ENCODE peak calls at places on chromosomes 4 and X, in four cellular contexts. U, J, R and T are unnamed samples.

GRCh38 chr4:175776217-175776616 is 35.8 kb downstream of the GPM6A start:
- DNase-seq in J (no peak), U (peak; percentile 8), R (no peak), T (no peak)

GRCh38 chrX:134803551-134804183 is 145.4 kb upstream of the PLAC1 start:
- DNase-seq in U (no peak), R (no peak), J (no peak), T (no peak)

GRCh38 chr4:48017108-48017527 is 546 bp downstream of the NIPAL1 start:
- DNase-seq in J (no peak), R (peak; percentile 44), U (peak; percentile 45), T (peak; percentile 41)

GRCh38 chr4:110586137-110586850 is 36.6 kb downstream of the PITX2 start:
- DNase-seq in J (no peak), R (peak; percentile 33), U (no peak), T (no peak)

GRCh38 chr4:107863850-107864371 is 39.2 kb downstream of the SGMS2 start:
- DNase-seq in J (no peak), R (peak; percentile 27), U (peak; percentile 69), T (peak; percentile 20)

GRCh38 chr4:95549246-95550138 is 719 bp upstream of the UNC5C start:
- DNase-seq in R (peak; percentile 44), U (peak; percentile 31), J (no peak), T (no peak)

GRCh38 chrX:140092121-140092520 is 126.8 kb upstream of the CXorf66 start:
- DNase-seq in U (no peak), R (no peak), J (no peak), T (no peak)

GRCh38 chr4:155906554-155907247 is 3.2 kb downstream of the TDO2 start:
- DNase-seq in J (no peak), R (peak; percentile 50), U (peak; percentile 43), T (no peak)

GRCh38 chrX:112651766-112652165 is 28.0 kb downstream of the LHFPL1 start:
- DNase-seq in U (no peak), R (no peak), J (no peak), T (no peak)

GRCh38 chr4:163157157-163157556 is 9.5 kb downstream of the NAF1 start:
- DNase-seq in U (no peak), J (no peak), R (no peak), T (no peak)

GRCh38 chr4:16082424-16083216 is 1.2 kb downstream of the PROM1 start:
- DNase-seq in U (peak; percentile 55), R (no peak), J (no peak), T (peak; percentile 13)

GRCh38 chr4:170139764-170140163 is 50.0 kb upstream of the AADAT start:
- DNase-seq in U (no peak), J (no peak), R (no peak), T (no peak)

GRCh38 chrX:7828594-7828993 is 14.4 kb upstream of the VCX start:
- DNase-seq in J (no peak), U (no peak), R (no peak), T (no peak)

DNA sequence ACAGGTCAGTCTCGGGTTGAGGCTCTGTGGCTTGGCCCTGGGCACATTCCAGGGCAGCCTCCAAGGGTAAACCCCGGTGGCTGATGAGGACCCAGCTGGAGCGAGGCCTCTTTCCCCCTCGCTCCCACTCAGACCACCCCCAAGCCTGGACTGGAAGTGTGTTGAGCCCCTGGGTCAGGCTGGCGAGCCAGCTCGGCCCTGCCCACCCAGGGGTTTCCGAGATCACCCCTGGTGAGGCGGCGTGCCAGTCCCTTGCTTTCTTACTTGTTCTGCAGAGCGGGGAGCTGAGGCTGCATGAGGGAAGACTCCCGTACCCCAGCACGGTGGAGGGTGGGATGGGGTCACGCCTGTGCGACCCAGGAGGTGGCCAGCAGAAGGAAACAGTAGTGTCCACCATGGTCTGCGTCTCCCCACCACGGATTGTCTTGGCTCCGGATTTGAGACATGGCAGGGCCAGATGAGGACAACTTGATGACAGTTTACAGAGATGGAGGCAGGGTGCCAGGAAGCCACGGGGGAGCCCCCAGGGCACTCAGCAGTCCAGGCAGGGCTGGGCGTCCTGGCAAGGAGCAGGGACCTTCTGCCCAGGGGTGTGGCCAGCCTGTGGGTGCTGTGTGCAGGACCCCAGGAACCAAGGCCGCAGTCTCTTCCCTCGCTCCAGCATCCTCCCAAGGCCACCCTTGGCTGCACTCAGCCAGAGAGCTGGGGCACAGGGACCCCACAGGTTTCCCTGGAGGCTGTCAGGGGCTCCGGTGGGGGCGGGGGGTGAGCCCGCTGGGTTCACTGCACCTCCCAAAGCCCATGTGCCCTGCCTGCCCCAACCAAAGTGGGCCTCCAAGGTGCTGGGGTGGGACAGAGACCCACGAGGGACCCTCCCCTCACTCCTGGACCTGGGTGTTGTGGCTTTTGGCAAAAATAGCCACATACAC is 6.6 kb upstream of the FGFRL1 start:
- DNase-seq in J (no peak), R (no peak), U (no peak), T (no peak)
- H3K27me3 ChIP-seq in J (peaks cover 94% of the 10 kb centered on the region), R (peaks cover 13% of the 10 kb centered on the region), U (no peaks in the 10 kb centered on the region), T (peaks cover 85% of the 10 kb centered on the region)

DNA sequence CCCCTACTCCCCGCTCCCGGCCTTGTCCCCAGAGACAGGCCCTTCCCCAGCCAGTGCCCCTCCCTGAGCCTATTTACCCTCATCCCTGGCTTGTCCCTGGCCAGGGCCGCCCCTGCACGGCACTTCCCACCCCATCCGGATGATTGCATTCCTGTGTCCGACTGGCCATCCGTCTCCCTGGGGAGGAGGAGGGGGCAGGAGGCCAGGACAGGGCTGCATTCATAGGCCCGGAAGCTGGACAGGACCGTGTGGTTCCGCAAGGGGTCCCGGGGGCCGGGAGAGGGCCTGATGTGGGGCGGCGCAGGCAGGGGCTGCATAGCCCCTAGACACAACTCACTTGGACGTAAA is 22.8 kb downstream of the CTBP1 start:
- DNase-seq in R (no peak), U (no peak), J (no peak), T (no peak)
- H3K36me3 ChIP-seq in R (peaks cover 23% of the 10 kb centered on the region), U (peaks cover 21% of the 10 kb centered on the region), J (peaks cover 31% of the 10 kb centered on the region), T (peaks cover 66% of the 10 kb centered on the region)

GRCh38 chrX:68650491-68650890 is 3.0 kb downstream of the STARD8 start:
- DNase-seq in R (no peak), J (no peak), U (no peak), T (no peak)

GRCh38 chrX:68648960-68649359 is 1.5 kb downstream of the STARD8 start:
- DNase-seq in R (peak; percentile 14), J (no peak), U (no peak), T (no peak)

GRCh38 chrX:68640661-68641060 is 6.8 kb upstream of the STARD8 start:
- DNase-seq in R (no peak), J (no peak), U (no peak), T (no peak)

GRCh38 chrX:68647156-68647957 is at the start of gene STARD8:
- DNase-seq in R (peak; percentile 74), J (no peak), U (peak; percentile 58), T (peak; percentile 29)

DNA sequence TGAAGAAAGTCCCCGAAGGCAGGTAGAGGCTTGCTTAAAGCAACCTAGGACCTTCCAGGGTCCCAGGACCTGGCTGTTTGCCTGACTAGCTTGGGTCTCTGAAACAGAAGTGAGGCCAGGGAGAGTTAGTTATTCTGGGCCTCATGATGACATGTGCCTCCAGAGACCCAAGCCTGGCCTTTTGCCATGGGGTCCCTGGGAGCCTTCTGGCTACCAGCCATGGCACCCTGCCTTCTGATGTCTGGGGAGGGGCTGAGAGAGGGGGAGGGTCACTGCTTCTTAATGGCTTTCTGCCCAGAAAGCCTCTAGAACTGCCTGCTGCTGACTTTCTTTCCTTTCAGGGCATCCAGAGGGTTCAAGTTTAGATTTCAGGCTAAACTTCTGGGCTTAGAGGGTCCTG is 1.0 kb upstream of the STARD8 start:
- DNase-seq in J (no peak), R (no peak), U (no peak), T (no peak)
- H3K27me3 ChIP-seq in J (no peaks in the 10 kb centered on the region), R (no peaks in the 10 kb centered on the region), U (no peaks in the 10 kb centered on the region), T (no peaks in the 10 kb centered on the region)

GRCh38 chr4:75653845-75654503 is 19.2 kb downstream of the G3BP2 start:
- DNase-seq in J (no peak), R (no peak), U (no peak), T (no peak)
- H3K36me3 ChIP-seq in J (no peaks in the 10 kb centered on the region), R (peaks cover 80% of the 10 kb centered on the region), U (peaks cover 3% of the 10 kb centered on the region), T (peaks cover 70% of the 10 kb centered on the region)

GRCh38 chr4:8863759-8864682 is 7.6 kb downstream of the HMX1 start:
- DNase-seq in R (no peak), U (no peak), J (no peak), T (no peak)
- H3K27me3 ChIP-seq in R (peaks cover 70% of the 10 kb centered on the region), U (no peaks in the 10 kb centered on the region), J (peaks cover 100% of the 10 kb centered on the region), T (no peaks in the 10 kb centered on the region)

DNA sequence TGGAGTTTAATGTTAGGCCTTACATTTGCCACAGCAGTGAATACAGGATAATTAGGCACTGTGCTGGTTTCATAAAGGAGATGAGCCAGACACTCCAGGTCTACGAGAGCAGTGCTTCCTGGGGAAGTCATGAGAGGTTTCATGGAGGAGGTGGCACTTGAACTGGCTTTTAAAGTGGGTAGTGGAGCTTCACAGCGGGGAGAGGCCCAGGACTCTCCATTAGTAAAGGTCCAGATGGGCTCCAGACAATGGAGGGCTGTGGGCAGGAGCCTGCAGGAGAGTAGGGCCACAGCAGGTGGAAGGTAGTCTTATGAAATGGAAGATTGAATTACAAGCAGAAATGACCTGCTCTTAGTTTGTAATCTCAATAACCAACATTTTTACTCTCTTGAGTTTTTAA is 29.0 kb downstream of the CLDN22 start:
- DNase-seq in R (no peak), U (no peak), J (no peak), T (no peak)
- H3K36me3 ChIP-seq in R (peaks cover 84% of the 10 kb centered on the region), U (no peaks in the 10 kb centered on the region), J (no peaks in the 10 kb centered on the region), T (peaks cover 3% of the 10 kb centered on the region)

GRCh38 chr4:5979981-5980380 is 38.2 kb downstream of the C4orf50 start:
- DNase-seq in U (peak; percentile 23), R (no peak), J (no peak), T (peak; percentile 91)
- H3K27me3 ChIP-seq in U (no peaks in the 10 kb centered on the region), R (no peaks in the 10 kb centered on the region), J (peaks cover 63% of the 10 kb centered on the region), T (no peaks in the 10 kb centered on the region)

GRCh38 chrX:73828080-73828720 is 265.2 kb downstream of the CHIC1 start:
- DNase-seq in J (no peak), U (no peak), R (no peak), T (no peak)

GRCh38 chrX:73831500-73831899 is 268.5 kb downstream of the CHIC1 start:
- DNase-seq in U (no peak), R (no peak), J (no peak), T (no peak)

GRCh38 chrX:73830489-73831414 is 267.8 kb downstream of the CHIC1 start:
- DNase-seq in R (no peak), J (no peak), U (no peak), T (no peak)

GRCh38 chrX:73829890-73830466 is 267.0 kb downstream of the CHIC1 start:
- DNase-seq in U (no peak), J (no peak), R (no peak), T (no peak)

GRCh38 chrX:73832319-73832718 is 269.3 kb downstream of the CHIC1 start:
- DNase-seq in U (no peak), J (no peak), R (no peak), T (no peak)
- H3K36me3 ChIP-seq in U (no peaks in the 10 kb centered on the region), J (no peaks in the 10 kb centered on the region), R (no peaks in the 10 kb centered on the region), T (no peaks in the 10 kb centered on the region)